ENCODE peak calls at places on chromosomes 12 and 14, in seven cellular contexts. T is OCI-LY7, N is neural progenitor cell, P is PC-3, I is hepatocyte, W is SK-N-SH, Y is GM23248. C is an unnamed sample.

GRCh38 chr14:69315302-69315701 is 55.3 kb downstream of the GALNT16 start:
- DNase-seq in T (no peak), N (no peak), I (no peak), Y (no peak), P (peak), W (no peak), C (no peak)

GRCh38 chr12:106247731-106248176 is at the start of gene CKAP4:
- DNase-seq in Y (peak), N (peak), I (peak), T (peak), W (peak), P (peak), C (peak)

GRCh38 chr14:23910081-23910875 is 43.3 kb upstream of the DHRS4 start:
- DNase-seq in W (peak), T (peak), N (peak), I (peak), Y (peak), P (peak), C (no peak)

GRCh38 chr14:77353469-77354141 is 23.3 kb downstream of the TMED8 start:
- DNase-seq in Y (no peak), W (no peak), N (no peak), P (no peak), T (no peak), I (no peak), C (no peak)

GRCh38 chr14:89635615-89636014 is 218.6 kb upstream of the FOXN3 start:
- DNase-seq in W (no peak), N (no peak), T (no peak), Y (no peak), P (no peak), I (no peak), C (no peak)

GRCh38 chr12:121955258-121956040 is 37.1 kb downstream of the CFAP251 start:
- DNase-seq in W (peak), P (peak), T (peak), N (peak), I (no peak), Y (peak), C (no peak)

GRCh38 chr12:52871291-52871961 is 22.6 kb upstream of the KRT78 start:
- DNase-seq in N (no peak), I (peak), Y (peak), T (no peak), W (no peak), P (peak), C (no peak)

GRCh38 chr12:4939418-4940023 is 29.8 kb downstream of the KCNA1 start:
- DNase-seq in I (no peak), T (no peak), W (no peak), Y (no peak), P (no peak), N (no peak), C (no peak)

GRCh38 chr14:51539571-51540037 is 112.1 kb upstream of the FRMD6 start:
- DNase-seq in N (no peak), T (no peak), Y (peak), I (no peak), P (peak), W (no peak), C (no peak)

GRCh38 chr14:106694638-106695393 is 1168.4 kb downstream of the TMEM121 start:
- DNase-seq in N (no peak), I (no peak), W (peak), T (no peak), Y (no peak), P (no peak), C (peak)

GRCh38 chr12:129467289-129467688 is 436.5 kb downstream of the TMEM132D start:
- DNase-seq in I (no peak), T (peak), Y (no peak), P (no peak), W (no peak), N (no peak), C (no peak)

GRCh38 chr14:104774453-104775072 is 21.0 kb downstream of the AKT1 start:
- DNase-seq in T (no peak), N (no peak), W (no peak), I (no peak), P (no peak), Y (no peak), C (no peak)

GRCh38 chr12:40942326-40942725 is 245.8 kb upstream of the PDZRN4 start:
- DNase-seq in Y (peak), T (no peak), P (no peak), W (no peak), I (peak), N (peak), C (no peak)

GRCh38 chr14:90511795-90512331 is 115.0 kb downstream of the CALM1 start:
- DNase-seq in N (no peak), P (no peak), W (no peak), T (no peak), Y (no peak), I (no peak), C (no peak)

GRCh38 chr12:63945777-63946176 is 101.3 kb downstream of the SRGAP1 start:
- DNase-seq in W (no peak), I (no peak), N (no peak), Y (no peak), P (no peak), T (no peak), C (no peak)

GRCh38 chr12:26118356-26118755 is 6.5 kb downstream of the BHLHE41 start:
- DNase-seq in W (no peak), P (no peak), T (no peak), N (no peak), Y (no peak), I (no peak), C (peak)

GRCh38 chr12:26121323-26121740 is 3.5 kb downstream of the BHLHE41 start:
- DNase-seq in W (no peak), T (no peak), Y (no peak), P (peak), I (no peak), N (peak), C (peak)

GRCh38 chr12:26117321-26117720 is 7.5 kb downstream of the BHLHE41 start:
- DNase-seq in Y (no peak), W (no peak), I (no peak), P (no peak), T (no peak), N (no peak), C (peak)

GRCh38 chr12:26120561-26121274 is 4.1 kb downstream of the BHLHE41 start:
- DNase-seq in T (no peak), W (no peak), P (peak), Y (peak), I (no peak), N (no peak), C (no peak)

DNA sequence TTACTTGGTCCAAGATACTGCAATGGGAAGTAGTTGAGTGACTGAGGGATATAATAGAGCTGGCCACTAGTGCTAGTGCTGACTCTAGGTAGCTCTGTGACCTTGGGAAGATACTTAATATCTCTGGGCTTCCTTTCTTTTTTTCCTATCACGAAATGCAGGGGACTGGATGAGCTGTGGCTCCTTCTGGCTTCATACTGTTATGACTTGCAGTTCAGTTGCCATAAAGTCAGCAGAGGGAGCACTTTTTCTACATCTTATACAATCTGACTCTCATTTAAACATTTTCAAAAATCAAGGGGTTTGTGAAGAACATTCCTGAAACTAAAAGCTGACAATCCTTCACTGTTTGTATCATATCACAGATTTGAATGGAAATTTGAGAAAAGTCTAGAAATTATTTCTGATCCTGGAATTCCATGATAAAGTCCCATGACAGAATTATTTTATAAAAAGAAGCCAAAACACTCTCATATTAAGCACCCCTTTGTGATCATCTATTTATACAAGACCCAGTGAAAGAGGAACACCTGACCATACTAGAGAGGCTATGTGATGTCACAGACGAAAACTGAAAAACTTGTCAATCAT is 5.4 kb downstream of the BHLHE41 start:
- DNase-seq in P (peak), N (peak), T (peak), W (peak), Y (peak), I (peak), C (peak)
- TF ChIP-seq EZH2phosphoT487 in P (no peak), N (no peak), T (no peak), W (no peak), Y (no peak), I (no peak), C (no peak)

GRCh38 chr12:66288121-66288520 is 14.2 kb upstream of the HELB start:
- DNase-seq in N (no peak), P (no peak), Y (no peak), I (no peak), T (no peak), W (no peak), C (no peak)
- TF ChIP-seq EZH2phosphoT487 in N (no peak), P (no peak), Y (no peak), I (no peak), T (no peak), W (no peak), C (no peak)

DNA sequence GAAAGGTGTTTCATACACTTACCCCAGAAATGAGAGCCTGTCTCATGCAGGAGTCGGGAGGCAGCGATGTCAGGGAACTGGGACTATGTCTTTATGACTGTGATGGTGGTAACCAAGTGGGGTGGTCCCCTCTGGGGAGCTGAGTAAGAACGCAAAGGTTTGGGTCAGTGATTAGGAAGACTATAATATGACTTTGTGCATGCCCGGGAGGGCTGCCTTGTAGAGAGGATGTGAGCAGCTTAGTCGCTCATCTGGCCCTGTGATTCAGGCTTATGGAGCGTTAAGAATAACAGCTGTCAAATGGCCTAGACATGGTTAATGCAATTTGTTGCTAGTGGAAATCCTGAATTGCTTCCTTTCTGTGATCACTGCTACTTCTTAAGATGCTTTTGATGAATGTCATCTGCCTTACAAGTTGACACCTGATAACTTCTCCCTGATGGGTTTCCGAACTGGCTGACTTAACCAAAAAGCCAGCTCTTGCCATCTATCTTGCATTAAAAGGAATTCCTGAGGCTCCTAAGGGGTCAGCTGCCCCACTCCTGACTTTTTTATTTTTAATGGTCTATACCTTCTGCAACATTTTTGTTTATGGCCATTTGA is 35.4 kb upstream of the AACS start:
- DNase-seq in W (no peak), Y (no peak), T (no peak), I (no peak), N (no peak), P (no peak), C (no peak)
- TF ChIP-seq EZH2phosphoT487 in W (no peak), Y (no peak), T (no peak), I (no peak), N (no peak), P (no peak), C (no peak)

GRCh38 chr12:45174595-45174994 is 41.3 kb upstream of the ANO6 start:
- DNase-seq in P (no peak), N (no peak), Y (no peak), W (no peak), I (no peak), T (no peak), C (no peak)
- TF ChIP-seq EZH2phosphoT487 in P (no peak), N (no peak), Y (no peak), W (no peak), I (no peak), T (no peak), C (no peak)

GRCh38 chr12:54431911-54432814 is 13.1 kb upstream of the ITGA5 start:
- DNase-seq in P (peak), N (peak), T (no peak), I (peak), W (no peak), Y (peak), C (no peak)
- TF ChIP-seq EZH2phosphoT487 in P (no peak), N (peak), T (no peak), I (no peak), W (no peak), Y (no peak), C (no peak)

DNA sequence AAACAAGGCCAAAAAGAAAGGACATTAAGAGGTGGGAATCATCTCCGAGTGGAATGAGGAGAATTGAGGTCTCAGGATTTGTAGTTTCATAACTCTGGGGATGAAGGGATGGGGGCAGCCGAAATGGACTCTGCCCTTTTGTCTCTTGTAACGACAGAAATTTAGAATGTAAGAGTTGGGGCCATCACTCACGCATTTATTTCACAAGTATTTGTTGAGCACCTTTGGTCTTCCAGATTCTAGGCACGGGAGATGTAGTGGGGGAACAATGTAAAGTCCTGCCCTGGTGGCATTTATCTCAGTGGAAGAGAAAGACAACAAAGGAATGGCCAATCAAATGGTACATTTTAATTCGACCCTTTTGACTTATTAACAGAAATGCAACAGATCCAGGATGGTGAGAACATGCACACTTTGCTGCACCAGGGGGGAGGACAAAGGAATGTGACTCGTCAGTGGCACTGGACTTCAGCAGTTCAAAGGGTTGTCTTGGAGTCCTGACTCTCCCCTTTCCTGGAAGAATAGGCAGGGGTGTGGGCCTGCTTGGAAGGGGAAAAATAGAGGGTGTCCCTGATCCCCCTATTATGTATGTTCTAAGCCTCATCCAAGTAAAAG is 102.0 kb downstream of the TMEM30B start:
- DNase-seq in N (no peak), T (no peak), I (no peak), Y (peak), P (peak), W (no peak), C (no peak)
- TF ChIP-seq EZH2phosphoT487 in N (no peak), T (no peak), I (no peak), Y (no peak), P (no peak), W (no peak), C (no peak)

DNA sequence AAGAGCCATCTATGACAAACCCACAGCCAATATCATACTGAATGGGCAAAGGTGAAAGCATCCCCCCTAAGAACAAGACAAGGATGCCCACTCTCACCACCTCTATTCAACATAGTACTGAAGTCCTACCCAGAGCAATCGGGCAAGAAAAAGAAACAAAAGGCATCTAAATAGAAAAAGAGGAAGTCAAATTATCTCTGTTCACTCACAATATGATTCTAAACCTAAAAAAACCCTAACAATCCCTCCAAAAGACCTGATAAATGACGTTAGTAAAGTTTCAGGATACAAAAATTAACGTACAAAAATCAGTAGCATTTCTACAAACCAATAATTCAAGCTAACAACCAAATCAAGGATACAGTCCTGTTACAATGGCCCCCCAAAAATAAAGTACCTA is 26.9 kb downstream of the MDM1 start:
- DNase-seq in N (no peak), Y (no peak), T (peak), P (no peak), I (no peak), W (no peak), C (no peak)
- TF ChIP-seq EZH2phosphoT487 in N (no peak), Y (no peak), T (no peak), P (no peak), I (no peak), W (no peak), C (no peak)

GRCh38 chr12:130685250-130685649 is 30.8 kb downstream of the RIMBP2 start:
- DNase-seq in Y (no peak), N (no peak), P (no peak), W (no peak), I (no peak), T (no peak), C (no peak)

GRCh38 chr12:130687190-130687589 is 28.9 kb downstream of the RIMBP2 start:
- DNase-seq in P (no peak), I (no peak), N (no peak), Y (no peak), W (no peak), T (no peak), C (no peak)

GRCh38 chr12:130683811-130684210 is 32.3 kb downstream of the RIMBP2 start:
- DNase-seq in W (no peak), N (no peak), Y (no peak), P (no peak), T (no peak), I (no peak), C (no peak)

GRCh38 chr12:130686511-130686981 is 29.6 kb downstream of the RIMBP2 start:
- DNase-seq in T (no peak), P (no peak), W (no peak), I (no peak), Y (no peak), N (peak), C (no peak)

GRCh38 chr12:130685850-130686249 is 30.2 kb downstream of the RIMBP2 start:
- DNase-seq in Y (no peak), T (no peak), I (no peak), W (peak), P (no peak), N (no peak), C (no peak)
- TF ChIP-seq EZH2phosphoT487 in Y (no peak), T (no peak), I (no peak), W (no peak), P (no peak), N (no peak), C (no peak)